ENCODE peak calls at places on chromosomes 11 and 22, in eight cellular contexts. T is HCT116, J is upper lobe of right lung, B is A549, S is hepatocyte, C is astrocyte, G is transverse colon, Q is body of pancreas. Y is an unnamed sample.

GRCh38 chr22:43090130-43090789 is 1.1 kb upstream of the TTLL1 start:
- DNase-seq in T (peak; percentile 90), J (no peak), B (peak; percentile 93), S (peak; percentile 75), C (peak; percentile 83), G (peak; percentile 47), Q (peak; percentile 63), Y (peak; percentile 67)

GRCh38 chr22:38431266-38432010 is 23.6 kb downstream of the KCNJ4 start:
- DNase-seq in T (no peak), J (no peak), B (no peak), S (no peak), C (no peak), G (no peak), Q (no peak), Y (no peak)

GRCh38 chr22:30253205-30253852 is 6.8 kb upstream of the LIF start:
- DNase-seq in T (no peak), J (peak; percentile 77), B (peak; percentile 93), S (peak; percentile 77), C (peak; percentile 69), G (peak; percentile 82), Q (peak; percentile 80), Y (no peak)

GRCh38 chr11:6931146-6931713 is 5.0 kb downstream of the ZNF215 start:
- DNase-seq in T (no peak), J (no peak), B (no peak), S (no peak), C (no peak), G (no peak), Q (no peak), Y (no peak)

GRCh38 chr11:131633978-131634377 is 263.6 kb downstream of the NTM start:
- DNase-seq in T (no peak), J (no peak), B (no peak), S (no peak), C (no peak), G (no peak), Q (no peak), Y (no peak)

GRCh38 chr11:9726313-9727022 is 62.6 kb downstream of the SWAP70 start:
- DNase-seq in T (peak; percentile 23), J (no peak), B (peak; percentile 49), S (peak; percentile 21), C (peak; percentile 88), G (no peak), Q (no peak), Y (peak; percentile 44)

GRCh38 chr22:41966607-41967240 is 2.5 kb upstream of the SEPTIN3 start:
- DNase-seq in T (peak; percentile 48), J (no peak), B (peak; percentile 78), S (peak; percentile 77), C (peak; percentile 75), G (peak; percentile 41), Q (peak; percentile 32), Y (peak; percentile 30)

GRCh38 chr22:42116848-42117424 is 13.7 kb downstream of the CYP2D6 start:
- DNase-seq in T (no peak), J (peak; percentile 79), B (no peak), S (peak; percentile 71), C (no peak), G (peak; percentile 40), Q (no peak), Y (no peak)

GRCh38 chr11:61814958-61815789 is 1.6 kb downstream of the FADS1 start:
- DNase-seq in T (peak; percentile 97), J (peak; percentile 99), B (peak; percentile 99), S (peak; percentile 96), C (peak; percentile 89), G (peak; percentile 89), Q (peak; percentile 97), Y (peak; percentile 87)

GRCh38 chr11:17707833-17708232 is 11.5 kb upstream of the MYOD1 start:
- DNase-seq in T (no peak), J (no peak), B (no peak), S (no peak), C (no peak), G (no peak), Q (no peak), Y (no peak)

GRCh38 chr11:110242188-110242587 is 54.2 kb downstream of the RDX start:
- DNase-seq in T (no peak), J (no peak), B (no peak), S (no peak), C (no peak), G (no peak), Q (no peak), Y (no peak)

GRCh38 chr22:46068908-46069481 is 81.3 kb upstream of the PPARA start:
- DNase-seq in T (no peak), J (peak; percentile 68), B (no peak), S (no peak), C (peak; percentile 84), G (peak; percentile 36), Q (peak; percentile 30), Y (no peak)

GRCh38 chr11:74037309-74037708 is 28.4 kb upstream of the UCP3 start:
- DNase-seq in T (peak; percentile 36), J (no peak), B (peak; percentile 21), S (no peak), C (peak; percentile 63), G (no peak), Q (no peak), Y (peak; percentile 55)

GRCh38 chr22:46033256-46034200 is 56.6 kb upstream of the WNT7B start:
- DNase-seq in T (no peak), J (no peak), B (no peak), S (no peak), C (no peak), G (no peak), Q (peak; percentile 72), Y (no peak)

GRCh38 chr11:69599502-69599901 is 41.5 kb upstream of the CCND1 start:
- DNase-seq in T (no peak), J (no peak), B (no peak), S (no peak), C (no peak), G (no peak), Q (no peak), Y (peak; percentile 61)

GRCh38 chr11:26960265-26960664 is 33.6 kb upstream of the FIBIN start:
- DNase-seq in T (no peak), J (no peak), B (no peak), S (no peak), C (peak; percentile 71), G (no peak), Q (no peak), Y (peak; percentile 30)

GRCh38 chr11:94106699-94107098 is 21.9 kb upstream of the PANX1 start:
- DNase-seq in T (no peak), J (no peak), B (no peak), S (no peak), C (no peak), G (no peak), Q (no peak), Y (no peak)

GRCh38 chr22:30332551-30332950 is 5.8 kb upstream of the TBC1D10A start:
- DNase-seq in T (no peak), J (no peak), B (no peak), S (no peak), C (no peak), G (no peak), Q (no peak), Y (no peak)

GRCh38 chr11:2655834-2656622 is 43.8 kb downstream of the KCNQ1OT1 start:
- DNase-seq in T (no peak), J (peak; percentile 54), B (peak; percentile 10), S (no peak), C (peak; percentile 81), G (no peak), Q (peak; percentile 34), Y (peak; percentile 41)

GRCh38 chr11:23725752-23726151 is 771.1 kb upstream of the LUZP2 start:
- DNase-seq in T (no peak), J (no peak), B (no peak), S (no peak), C (peak; percentile 84), G (no peak), Q (no peak), Y (no peak)

GRCh38 chr11:81658722-81659121 is 1074.9 kb downstream of the FAM181B start:
- DNase-seq in T (no peak), J (no peak), B (peak; percentile 13), S (peak; percentile 33), C (no peak), G (no peak), Q (no peak), Y (peak; percentile 1)

GRCh38 chr11:30504468-30504867 is 81.7 kb downstream of the MPPED2 start:
- DNase-seq in T (no peak), J (no peak), B (no peak), S (no peak), C (no peak), G (no peak), Q (no peak), Y (no peak)
- H3K27ac ChIP-seq in T (no peak overlapping the region), J (no peak overlapping the region), B (no peak overlapping the region), S (no peak overlapping the region), C (no peak overlapping the region), G (no peak overlapping the region), Q (no peak overlapping the region), Y (no peak overlapping the region)

DNA sequence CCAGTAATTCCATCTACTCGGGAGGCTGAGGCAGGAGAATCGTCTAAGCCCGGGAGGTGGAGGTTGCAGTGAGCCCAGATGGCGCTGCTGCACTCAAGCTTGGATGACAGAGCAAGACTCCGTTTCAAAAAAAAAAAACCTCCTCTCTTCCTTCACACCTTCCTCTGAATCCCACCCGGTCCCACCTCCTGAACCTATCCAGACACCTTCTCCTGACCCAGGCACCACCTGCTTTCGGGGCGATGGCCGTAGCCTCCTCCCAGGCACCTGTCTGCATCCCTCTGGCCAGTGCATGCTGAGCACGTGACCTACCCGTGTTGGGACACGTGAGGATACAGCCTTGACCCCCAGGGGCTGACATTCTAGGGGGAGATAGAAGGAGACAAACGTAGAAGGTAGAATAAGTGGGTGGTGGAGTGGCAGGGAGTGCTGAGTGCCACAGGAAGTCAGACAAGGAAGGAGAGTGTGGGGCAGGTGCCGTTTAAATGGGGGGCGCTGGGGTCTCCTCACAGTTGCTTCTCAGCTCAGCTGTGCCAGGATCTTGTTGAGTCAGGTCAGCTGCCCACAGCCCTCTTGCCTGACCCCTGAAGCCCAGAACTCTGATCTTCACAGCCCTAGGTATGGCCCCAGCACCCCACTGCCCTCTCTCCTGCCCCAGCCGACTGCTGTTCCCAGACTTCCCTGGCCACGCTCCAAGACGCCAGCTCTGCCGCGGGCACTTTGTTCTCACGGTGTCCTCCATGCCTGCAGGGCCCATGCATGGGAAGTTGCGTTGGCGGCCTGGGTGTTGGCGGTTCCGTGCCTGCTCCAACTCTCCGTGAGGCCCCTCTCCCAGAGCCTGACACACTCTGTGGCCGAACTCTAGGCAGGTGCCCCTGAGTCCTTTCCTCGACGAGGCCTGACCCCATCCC is 1.2 kb upstream of the MIOX start:
- DNase-seq in T (no peak), J (peak; percentile 82), B (no peak), S (no peak), C (no peak), G (no peak), Q (peak; percentile 96), Y (no peak)
- TF ChIP-seq CTCF in T (peak; percentile 6), J (no peak), B (no peak), S (no peak), C (no peak), G (no peak), Q (no peak), Y (no peak)

GRCh38 chr11:19994712-19995111 is 165.6 kb downstream of the DBX1 start:
- DNase-seq in T (no peak), J (no peak), B (no peak), S (no peak), C (no peak), G (no peak), Q (no peak), Y (no peak)
- H3K27ac ChIP-seq in T (no peak overlapping the region), J (no peak overlapping the region), B (peak overlapping the region; percentile 80), S (peak overlapping the region; percentile 85), C (no peak overlapping the region), G (no peak overlapping the region), Q (peak overlapping the region; percentile 30), Y (no peak overlapping the region)

DNA sequence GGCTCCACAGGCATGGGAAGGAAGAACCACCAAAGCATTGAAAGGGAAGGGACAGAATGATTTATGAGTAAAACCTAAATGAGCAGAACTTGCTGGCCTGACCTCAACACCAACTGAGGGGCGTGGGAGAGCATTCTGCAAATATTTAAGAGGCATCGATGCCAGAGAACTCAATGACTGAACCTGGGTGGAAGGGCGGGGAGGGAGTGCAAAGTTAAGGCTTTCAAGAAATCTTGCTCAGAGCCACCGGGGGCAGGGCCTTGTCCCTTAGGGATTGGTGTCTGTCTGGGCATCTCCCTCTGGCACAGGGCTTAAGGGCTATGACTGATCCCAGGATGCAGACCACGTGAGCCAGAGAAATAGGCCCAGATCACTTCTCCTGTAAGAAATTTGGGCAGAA is 137.1 kb downstream of the ADAMTS15 start:
- DNase-seq in T (no peak), J (no peak), B (peak; percentile 58), S (no peak), C (peak; percentile 90), G (no peak), Q (no peak), Y (peak; percentile 35)
- TF ChIP-seq CTCF in T (no peak), J (no peak), B (no peak), S (no peak), C (no peak), G (no peak), Q (no peak), Y (no peak)